ENCODE peak calls at places on chromosomes 6 and 20, in eight cellular contexts. Y, W, N, B, O, P, S and D are unnamed samples.

GRCh38 chr6:123016431-123017110 is 20.5 kb downstream of the CLVS2 start:
- DNase-seq in Y (peak), W (no peak), N (no peak), B (no peak), O (peak), P (no peak), S (no peak), D (no peak)

GRCh38 chr6:130296854-130297253 is 69.0 kb upstream of the TMEM200A start:
- DNase-seq in Y (no peak), W (no peak), N (no peak), B (no peak), O (no peak), P (no peak), S (no peak), D (no peak)

GRCh38 chr6:147341486-147341885 is 137.3 kb downstream of the STXBP5 start:
- DNase-seq in Y (no peak), W (no peak), N (no peak), B (no peak), O (no peak), P (no peak), S (no peak), D (no peak)

GRCh38 chr6:2969549-2969948 is 1.8 kb downstream of the SERPINB6 start:
- DNase-seq in Y (no peak), W (no peak), N (no peak), B (no peak), O (no peak), P (no peak), S (no peak), D (no peak)

GRCh38 chr6:150312395-150312794 is 56.4 kb upstream of the IYD start:
- DNase-seq in Y (no peak), W (no peak), N (no peak), B (no peak), O (no peak), P (no peak), S (no peak), D (no peak)

GRCh38 chr6:14365393-14365792 is 247.8 kb downstream of the CD83 start:
- DNase-seq in Y (no peak), W (no peak), N (no peak), B (no peak), O (no peak), P (no peak), S (no peak), D (no peak)

GRCh38 chr6:315921-316752 is 23.9 kb downstream of the DUSP22 start:
- DNase-seq in Y (no peak), W (no peak), N (no peak), B (no peak), O (no peak), P (no peak), S (no peak), D (no peak)

GRCh38 chr20:51374961-51375360 is 167.6 kb downstream of the NFATC2 start:
- DNase-seq in Y (no peak), W (no peak), N (no peak), B (no peak), O (no peak), P (no peak), S (no peak), D (no peak)

GRCh38 chr6:130129781-130130246 is 92.9 kb downstream of the SAMD3 start:
- DNase-seq in Y (no peak), W (no peak), N (peak), B (no peak), O (no peak), P (no peak), S (no peak), D (no peak)

GRCh38 chr6:46985943-46986342 is 56.2 kb downstream of the ADGRF1 start:
- DNase-seq in Y (no peak), W (no peak), N (peak), B (no peak), O (no peak), P (no peak), S (no peak), D (no peak)

GRCh38 chr6:146269482-146269881 is 240.6 kb downstream of the GRM1 start:
- DNase-seq in Y (no peak), W (no peak), N (no peak), B (no peak), O (no peak), P (no peak), S (no peak), D (no peak)

GRCh38 chr6:45576648-45577624 is 199.2 kb upstream of the SUPT3H start:
- DNase-seq in Y (no peak), W (no peak), N (no peak), B (no peak), O (no peak), P (no peak), S (no peak), D (no peak)

GRCh38 chr6:130288065-130288464 is 65.3 kb upstream of the SAMD3 start:
- DNase-seq in Y (no peak), W (no peak), N (no peak), B (no peak), O (no peak), P (no peak), S (no peak), D (no peak)

GRCh38 chr6:170290306-170291128 is at the start of gene DLL1:
- DNase-seq in Y (peak), W (peak), N (peak), B (no peak), O (peak), P (peak), S (peak), D (no peak)

GRCh38 chr6:33708516-33709204 is 2.8 kb downstream of the UQCC2 start:
- DNase-seq in Y (no peak), W (no peak), N (no peak), B (no peak), O (no peak), P (no peak), S (no peak), D (no peak)

GRCh38 chr6:133610271-133610840 is 278.6 kb upstream of the TCF21 start:
- DNase-seq in Y (no peak), W (no peak), N (no peak), B (no peak), O (no peak), P (no peak), S (no peak), D (no peak)

GRCh38 chr20:2123720-2124119 is 22.1 kb downstream of the STK35 start:
- DNase-seq in Y (no peak), W (no peak), N (no peak), B (no peak), O (no peak), P (no peak), S (no peak), D (no peak)

GRCh38 chr6:155628315-155628714 is 172.7 kb upstream of the NOX3 start:
- DNase-seq in Y (no peak), W (no peak), N (no peak), B (no peak), O (no peak), P (no peak), S (no peak), D (peak)

GRCh38 chr6:128463942-128464341 is 56.5 kb downstream of the PTPRK start:
- DNase-seq in Y (no peak), W (no peak), N (peak), B (no peak), O (no peak), P (no peak), S (no peak), D (no peak)

GRCh38 chr20:8690074-8690473 is 378.8 kb upstream of the PLCB4 start:
- DNase-seq in Y (no peak), W (no peak), N (no peak), B (no peak), O (no peak), P (no peak), S (no peak), D (no peak)

GRCh38 chr20:37882961-37883712 is 19.8 kb upstream of the VSTM2L start:
- DNase-seq in Y (no peak), W (no peak), N (no peak), B (no peak), O (peak), P (no peak), S (no peak), D (no peak)

GRCh38 chr20:2946988-2947961 is 74.0 kb downstream of the PTPRA start:
- DNase-seq in Y (peak), W (no peak), N (no peak), B (no peak), O (no peak), P (no peak), S (no peak), D (no peak)

GRCh38 chr6:6810727-6811126 is 222.2 kb downstream of the LY86 start:
- DNase-seq in Y (no peak), W (no peak), N (no peak), B (no peak), O (no peak), P (peak), S (no peak), D (no peak)